ENCODE peak calls at places on chromosomes 7 and 10, in four cellular contexts. C is body of pancreas, X is psoas muscle, E is A673. W is an unnamed sample. For H3K36me3, the result is how much of the 10 kb centered on the place peaks cover.

GRCh38 chr10:43958071-43958432 is 309.4 kb upstream of the ZNF32 start:
- DNase-seq in E (no peak), X (no peak), C (peak), W (no peak)

GRCh38 chr7:72504057-72504456 is 91.9 kb upstream of the CALN1 start:
- DNase-seq in E (no peak), C (no peak), X (no peak), W (no peak)

GRCh38 chr10:70374775-70375614 is 7.4 kb downstream of the LRRC20 start:
- DNase-seq in X (no peak), C (no peak), E (no peak), W (no peak)

GRCh38 chr10:47406870-47407648 is 23.0 kb upstream of the ZNF488 start:
- DNase-seq in E (no peak), C (no peak), X (no peak), W (no peak)

GRCh38 chr10:62459072-62459471 is 84.9 kb downstream of the ZNF365 start:
- DNase-seq in C (no peak), E (peak), X (no peak), W (no peak)

GRCh38 chr10:101467286-101467770 is 113.4 kb downstream of the BTRC start:
- DNase-seq in X (no peak), C (peak), E (peak), W (peak)

GRCh38 chr7:73773700-73774517 is 3.8 kb upstream of the CLDN3 start:
- DNase-seq in X (no peak), E (no peak), C (peak), W (no peak)

GRCh38 chr10:80204801-80205477 is 398 bp downstream of the ANXA11 start:
- DNase-seq in X (peak), C (peak), E (peak), W (peak)

GRCh38 chr10:132319853-132320669 is 11.9 kb upstream of the LRRC27 start:
- DNase-seq in C (no peak), E (peak), X (no peak), W (no peak)

GRCh38 chr10:15440204-15440711 is 69.2 kb upstream of the FAM171A1 start:
- DNase-seq in X (no peak), E (no peak), C (no peak), W (no peak)

GRCh38 chr10:31102421-31102820 is 70.8 kb upstream of the ZNF438 start:
- DNase-seq in E (no peak), X (no peak), C (no peak), W (no peak)

GRCh38 chr7:32154797-32155196 is 84.6 kb upstream of the PDE1C start:
- DNase-seq in X (peak), E (no peak), C (peak), W (no peak)

GRCh38 chr10:93383562-93383981 is 98.6 kb downstream of the MYOF start:
- DNase-seq in E (no peak), X (no peak), C (no peak), W (no peak)

GRCh38 chr7:105132335-105132734 is 118.3 kb downstream of the KMT2E start:
- DNase-seq in C (no peak), E (no peak), X (no peak), W (no peak)

GRCh38 chr10:99325261-99325660 is 3.9 kb upstream of the CNNM1 start:
- DNase-seq in X (no peak), C (no peak), E (no peak), W (no peak)

GRCh38 chr7:23893172-23893941 is 183.3 kb downstream of the STK31 start:
- DNase-seq in X (no peak), C (no peak), E (no peak), W (no peak)

GRCh38 chr7:151894131-151895007 is 17.5 kb upstream of the PRKAG2 start:
- DNase-seq in X (no peak), C (no peak), E (no peak), W (no peak)

GRCh38 chr10:89032141-89032814 is 41.7 kb downstream of the FAS start:
- DNase-seq in C (no peak), X (no peak), E (peak), W (no peak)

GRCh38 chr10:16519250-16519907 is 2.3 kb downstream of the C1QL3 start:
- DNase-seq in E (no peak), C (no peak), X (no peak), W (no peak)
- H3K4me3 ChIP-seq in E (no peak), C (no peak), X (peak), W (no peak)

GRCh38 chr10:119426699-119427098 is 115.8 kb downstream of the RGS10 start:
- DNase-seq in C (no peak), X (no peak), E (no peak), W (no peak)
- H3K36me3 ChIP-seq in C (under half), X (under half), E (under half), W (under half)

GRCh38 chr7:155214328-155214986 is 83.2 kb upstream of the INSIG1 start:
- DNase-seq in X (no peak), C (peak), E (no peak), W (no peak)

GRCh38 chr7:155215576-155216325 is 81.9 kb upstream of the INSIG1 start:
- DNase-seq in E (no peak), X (no peak), C (no peak), W (no peak)

GRCh38 chr7:155212301-155213015 is 85.2 kb upstream of the INSIG1 start:
- DNase-seq in X (no peak), C (no peak), E (no peak), W (no peak)

GRCh38 chr7:155213385-155213784 is 84.3 kb upstream of the INSIG1 start:
- DNase-seq in E (no peak), X (no peak), C (no peak), W (no peak)

DNA sequence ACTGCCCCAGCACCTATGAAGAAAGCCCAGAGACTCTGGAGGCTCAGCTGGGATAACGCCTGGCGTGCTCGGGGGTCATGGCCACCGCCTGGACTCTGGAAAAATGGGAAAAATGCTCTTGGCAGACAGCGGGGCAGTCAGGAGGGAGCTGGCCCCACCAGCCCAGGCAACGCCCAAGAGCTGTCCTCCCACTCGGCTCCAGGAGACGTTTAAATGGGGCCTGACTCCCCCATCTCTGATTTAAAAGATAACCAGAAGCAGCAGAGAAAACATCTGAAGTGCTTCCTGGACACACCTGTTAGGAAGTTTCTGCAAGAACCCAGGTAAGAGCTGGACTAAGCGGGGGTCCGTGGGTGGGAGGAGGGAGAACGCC is 83.7 kb upstream of the INSIG1 start:
- DNase-seq in C (no peak), E (no peak), X (no peak), W (no peak)
- H3K4me3 ChIP-seq in C (no peak), E (no peak), X (peak), W (no peak)

DNA sequence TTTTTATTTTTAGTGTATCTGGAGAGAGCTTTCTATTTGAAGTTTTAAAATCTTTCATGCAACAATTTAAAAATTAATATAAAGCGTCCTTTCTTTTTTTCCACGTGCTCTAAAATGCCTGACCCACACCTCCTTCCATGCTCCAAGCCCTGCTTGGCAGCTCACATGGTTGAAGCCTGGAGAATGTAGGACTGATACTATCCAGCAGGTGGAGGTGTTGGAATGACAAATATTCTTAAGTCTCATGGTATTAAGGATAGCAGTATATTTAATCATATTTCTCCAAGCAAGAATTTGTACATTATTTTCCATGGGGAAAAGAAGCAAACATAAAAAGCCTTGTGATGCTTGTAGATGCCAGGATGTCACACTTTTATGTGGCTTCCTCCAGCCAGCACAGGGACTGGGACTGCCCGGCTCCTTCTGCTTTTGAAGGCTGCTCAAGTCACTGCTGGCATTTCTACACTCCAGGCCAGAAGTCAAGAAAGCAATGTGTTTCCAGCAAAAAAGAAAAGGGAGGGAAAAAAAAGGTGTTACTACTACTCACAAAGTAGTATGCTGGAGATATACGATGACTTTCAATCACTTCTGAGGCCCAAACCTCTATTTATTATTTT is 49.7 kb downstream of the BZW2 start:
- DNase-seq in C (peak), X (no peak), E (peak), W (peak)
- H3K36me3 ChIP-seq in C (under half), X (under half), E (half or more), W (half or more)

GRCh38 chr10:73537709-73538108 is 41.9 kb upstream of the PPP3CB start:
- DNase-seq in C (no peak), E (no peak), X (no peak), W (no peak)

GRCh38 chr10:73534857-73535256 is 39.0 kb upstream of the PPP3CB start:
- DNase-seq in C (no peak), X (no peak), E (no peak), W (no peak)

GRCh38 chr10:73537288-73537687 is 41.5 kb upstream of the PPP3CB start:
- DNase-seq in X (no peak), C (no peak), E (no peak), W (no peak)
- H3K4me3 ChIP-seq in X (no peak), C (no peak), E (no peak), W (no peak)

DNA sequence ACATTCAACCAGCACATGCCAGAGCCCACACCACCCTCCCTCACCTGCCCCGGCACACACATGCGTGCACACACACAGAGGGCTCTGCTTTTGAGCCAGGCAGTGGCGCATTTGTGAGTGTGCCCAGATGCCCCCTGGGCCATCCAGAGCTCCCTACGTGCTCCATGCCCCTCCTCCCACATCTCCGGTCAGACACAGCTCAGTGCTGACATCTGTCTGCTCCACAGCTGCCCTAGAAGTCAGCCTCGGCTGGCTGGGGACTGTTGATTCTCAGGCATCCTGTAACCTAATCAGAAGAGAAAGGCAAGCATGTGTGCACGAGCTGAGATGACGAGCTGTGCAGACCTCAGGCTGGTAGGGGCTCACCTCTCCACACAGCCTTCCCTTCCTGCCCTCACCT is 135.1 kb downstream of the ZMIZ1 start:
- DNase-seq in C (no peak), X (no peak), E (no peak), W (peak)
- H3K36me3 ChIP-seq in C (under half), X (under half), E (under half), W (under half)

DNA sequence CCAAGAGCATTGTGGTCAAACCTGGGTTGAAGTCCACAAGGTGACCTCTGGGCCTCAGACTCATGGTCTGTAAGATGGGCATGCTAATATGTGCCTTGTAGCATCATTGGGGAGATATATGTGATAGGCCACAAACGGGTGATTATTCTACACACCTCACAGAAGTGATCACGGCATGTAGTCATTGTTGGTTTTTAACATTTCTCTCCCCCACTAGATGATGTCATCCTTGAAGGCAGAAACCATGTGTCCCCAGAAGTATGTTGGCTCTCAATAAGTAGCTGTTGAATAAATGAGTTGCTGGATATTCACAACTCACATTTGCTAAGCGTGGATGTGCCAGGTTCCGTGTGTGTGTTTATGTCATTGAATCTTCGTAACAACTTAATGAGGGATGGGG is 42.4 kb downstream of the GATA3 start:
- DNase-seq in X (no peak), E (no peak), C (no peak), W (no peak)
- H3K4me3 ChIP-seq in X (no peak), E (no peak), C (no peak), W (no peak)

GRCh38 chr10:24237801-24238390 is 29.0 kb downstream of the KIAA1217 start:
- DNase-seq in E (no peak), X (no peak), C (peak), W (no peak)
- H3K36me3 ChIP-seq in E (under half), X (under half), C (under half), W (under half)

W was measured in Karpas-422.